ENCODE peak calls at places on chromosome 14, in five cellular contexts. X is cardiac fibroblast; R is CD8-positive, alpha-beta memory T cell; H is HFF-Myc; V is psoas muscle. W is an unnamed sample.

GRCh38 chr14:74245292-74245691 is 6.0 kb downstream of the VSX2 start:
- DNase-seq in H (no peak), R (no peak), X (no peak), V (no peak), W (no peak)

GRCh38 chr14:22536853-22537338 is 52.1 kb downstream of the DAD1 start:
- DNase-seq in H (peak; percentile 98), R (peak; percentile 90), V (peak; percentile 60), X (peak; percentile 88), W (no peak)

GRCh38 chr14:63852271-63852816 is 460 bp upstream of the SYNE2 start:
- DNase-seq in V (no peak), H (no peak), X (peak; percentile 24), R (no peak), W (no peak)

GRCh38 chr14:78153069-78153351 is 17.2 kb upstream of the NRXN3 start:
- DNase-seq in X (peak; percentile 29), R (no peak), H (no peak), V (no peak), W (no peak)

GRCh38 chr14:85319101-85319500 is 210.8 kb upstream of the FLRT2 start:
- DNase-seq in X (no peak), R (no peak), V (no peak), H (no peak), W (no peak)

GRCh38 chr14:104395941-104396681 is 183.5 kb upstream of the C14orf180 start:
- DNase-seq in R (peak; percentile 46), V (peak; percentile 28), X (no peak), H (no peak), W (no peak)

GRCh38 chr14:95496690-95497241 is 19.7 kb downstream of the SYNE3 start:
- DNase-seq in V (no peak), X (peak; percentile 75), R (no peak), H (peak; percentile 68), W (no peak)

GRCh38 chr14:53982546-53982945 is 25.9 kb upstream of the BMP4 start:
- DNase-seq in H (no peak), X (no peak), V (no peak), R (no peak), W (peak; percentile 50)

GRCh38 chr14:55336161-55336560 is 64.9 kb downstream of the FBXO34 start:
- DNase-seq in R (peak; percentile 50), X (peak; percentile 45), V (no peak), H (no peak), W (no peak)

GRCh38 chr14:26370118-26370517 is 227.7 kb downstream of the NOVA1 start:
- DNase-seq in R (no peak), V (no peak), H (no peak), X (peak; percentile 64), W (no peak)

GRCh38 chr14:65377576-65377975 is 35.0 kb upstream of the FUT8 start:
- DNase-seq in X (peak; percentile 60), H (no peak), V (no peak), R (no peak), W (no peak)

GRCh38 chr14:21476526-21476924 is 234 bp downstream of the RAB2B start:
- DNase-seq in H (no peak), R (peak; percentile 90), X (peak; percentile 77), V (peak; percentile 91), W (peak; percentile 88)

GRCh38 chr14:61632401-61633195 is 62.7 kb upstream of the HIF1A start:
- DNase-seq in H (no peak), R (no peak), V (no peak), X (no peak), W (no peak)

GRCh38 chr14:39621678-39622077 is 189.4 kb upstream of the FBXO33 start:
- DNase-seq in H (no peak), X (no peak), V (no peak), R (no peak), W (no peak)

GRCh38 chr14:92886337-92886736 is 36.6 kb upstream of the CHGA start:
- DNase-seq in H (no peak), X (no peak), V (no peak), R (no peak), W (no peak)

GRCh38 chr14:69259531-69260245 is at the start of gene GALNT16:
- DNase-seq in X (peak; percentile 27), H (no peak), R (no peak), V (peak; percentile 77), W (no peak)

GRCh38 chr14:61343991-61344405 is 22.6 kb downstream of the PRKCH start:
- DNase-seq in X (no peak), H (no peak), V (no peak), R (peak; percentile 51), W (no peak)

GRCh38 chr14:43479751-43480150 is 1027.3 kb downstream of the FSCB start:
- DNase-seq in H (no peak), R (no peak), X (no peak), V (no peak), W (no peak)

GRCh38 chr14:39102969-39103957 is at the start of gene SEC23A:
- DNase-seq in R (peak; percentile 91), X (peak; percentile 94), H (peak; percentile 30), V (peak; percentile 95), W (peak; percentile 99)

GRCh38 chr14:105647784-105648608 is 121.6 kb downstream of the TMEM121 start:
- DNase-seq in R (peak; percentile 49), H (no peak), X (no peak), V (no peak), W (no peak)

GRCh38 chr14:90398841-90399540 is 2.2 kb downstream of the CALM1 start:
- DNase-seq in X (no peak), H (no peak), V (no peak), R (no peak), W (no peak)
- H3K4me3 ChIP-seq in X (peak overlapping the region; percentile 97), H (peak overlapping the region; percentile 84), V (peak overlapping the region; percentile 87), R (peak overlapping the region; percentile 72), W (peak overlapping the region; percentile 71)

GRCh38 chr14:38074091-38074490 is 133.6 kb upstream of the SSTR1 start:
- DNase-seq in R (no peak), H (no peak), V (no peak), X (no peak), W (no peak)
- H3K4me3 ChIP-seq in R (peak overlapping the region; percentile 25), H (no peak overlapping the region), V (no peak overlapping the region), X (no peak overlapping the region), W (no peak overlapping the region)

GRCh38 chr14:71141701-71142374 is 234.6 kb downstream of the PCNX1 start:
- DNase-seq in R (no peak), H (no peak), V (no peak), X (peak; percentile 27), W (no peak)
- H3K4me3 ChIP-seq in R (no peak overlapping the region), H (no peak overlapping the region), V (no peak overlapping the region), X (peak overlapping the region; percentile 15), W (no peak overlapping the region)

GRCh38 chr14:50394713-50395112 is 2.0 kb downstream of the CDKL1 start:
- DNase-seq in X (no peak), R (no peak), V (no peak), H (no peak), W (no peak)
- H3K4me3 ChIP-seq in X (no peak overlapping the region), R (no peak overlapping the region), V (no peak overlapping the region), H (peak overlapping the region; percentile 67), W (no peak overlapping the region)

GRCh38 chr14:52918486-52918885 is 32.4 kb downstream of the FERMT2 start:
- DNase-seq in V (no peak), R (peak; percentile 49), H (no peak), X (peak; percentile 66), W (no peak)

GRCh38 chr14:52922059-52922458 is 28.8 kb downstream of the FERMT2 start:
- DNase-seq in H (no peak), R (no peak), X (no peak), V (no peak), W (no peak)

GRCh38 chr14:52922656-52923055 is 28.2 kb downstream of the FERMT2 start:
- DNase-seq in X (peak; percentile 51), R (no peak), H (no peak), V (no peak), W (no peak)

GRCh38 chr14:52917732-52918131 is 33.1 kb downstream of the FERMT2 start:
- DNase-seq in R (no peak), X (peak; percentile 49), V (no peak), H (no peak), W (no peak)

DNA sequence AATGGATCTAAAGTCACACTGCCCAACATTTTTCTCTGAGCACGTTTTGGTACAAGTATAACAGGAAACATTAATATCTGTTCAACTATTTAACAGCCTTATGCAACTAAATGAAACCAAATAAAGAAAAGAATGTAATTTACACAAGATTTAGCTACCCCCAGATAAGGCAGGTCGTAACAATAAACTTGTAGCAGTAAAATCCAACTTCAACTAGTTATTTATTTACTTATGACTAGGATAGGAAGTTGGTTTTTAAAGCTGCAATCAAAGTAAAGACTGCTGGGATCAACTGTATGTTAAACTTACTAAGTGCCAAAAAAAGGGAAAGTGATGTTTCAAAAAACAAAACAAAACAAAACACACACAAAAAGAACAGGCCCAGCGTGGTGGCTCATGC is 30.9 kb downstream of the FERMT2 start:
- DNase-seq in R (no peak), V (no peak), X (peak; percentile 36), H (no peak), W (no peak)
- H3K4me3 ChIP-seq in R (no peak overlapping the region), V (no peak overlapping the region), X (no peak overlapping the region), H (no peak overlapping the region), W (no peak overlapping the region)

DNA sequence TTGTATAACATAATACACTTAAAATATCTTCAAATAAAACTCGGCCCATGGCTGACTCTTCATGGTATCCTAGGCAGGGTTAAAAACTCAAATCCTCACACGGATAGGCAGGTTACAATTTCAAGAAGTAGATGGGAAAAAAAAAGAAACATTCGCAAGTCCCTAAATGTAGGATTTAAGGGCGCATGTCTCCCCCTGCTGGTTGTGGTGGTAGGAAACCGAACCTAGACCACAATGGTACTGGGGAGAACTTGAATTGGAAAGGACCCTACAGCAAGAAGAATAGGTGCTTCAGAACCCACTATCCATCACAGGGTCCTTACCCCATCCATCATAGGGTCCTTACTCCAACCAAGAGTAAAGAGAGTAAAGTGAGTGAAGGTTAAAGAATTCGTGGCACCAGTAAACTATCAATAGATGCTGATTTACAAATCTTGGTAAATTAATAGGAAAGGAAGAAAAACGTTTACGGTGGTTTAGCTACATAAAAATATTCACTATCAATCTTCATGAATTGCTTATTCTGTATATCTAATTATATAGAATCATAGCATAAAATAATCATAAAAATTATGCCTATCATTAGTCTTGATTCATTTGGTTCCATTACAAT is 3.3 kb upstream of the CIPC start:
- DNase-seq in V (peak; percentile 86), X (peak; percentile 90), R (peak; percentile 82), H (peak; percentile 61), W (peak; percentile 63)
- H3K4me3 ChIP-seq in V (no peak overlapping the region), X (no peak overlapping the region), R (no peak overlapping the region), H (no peak overlapping the region), W (no peak overlapping the region)

W was measured in HepG2.